ENCODE peak calls at places on chromosomes 7 and 10, in five cellular contexts. G, T, R, K and Y are unnamed samples.

GRCh38 chr7:22672892-22673637 is 53.9 kb upstream of the IL6 start:
- DNase-seq in G (no peak), T (peak; percentile 43), R (no peak), K (no peak), Y (no peak)

GRCh38 chr7:43363429-43363894 is 219.4 kb upstream of the STK17A start:
- DNase-seq in G (no peak), T (no peak), R (no peak), K (no peak), Y (no peak)

GRCh38 chr7:121774563-121774962 is 98.4 kb upstream of the PTPRZ1 start:
- DNase-seq in G (no peak), T (no peak), R (no peak), K (no peak), Y (no peak)

GRCh38 chr7:158868754-158869410 is 12.5 kb downstream of the DYNC2I1 start:
- DNase-seq in G (no peak), T (no peak), R (no peak), K (no peak), Y (no peak)

GRCh38 chr7:1368150-1368681 is 91.1 kb downstream of the MICALL2 start:
- DNase-seq in G (peak; percentile 68), T (no peak), R (no peak), K (no peak), Y (no peak)

GRCh38 chr10:131746241-131746711 is 154.5 kb upstream of the PPP2R2D start:
- DNase-seq in G (no peak), T (no peak), R (no peak), K (no peak), Y (no peak)

GRCh38 chr7:91043924-91044660 is 220.1 kb upstream of the FZD1 start:
- DNase-seq in G (no peak), T (no peak), R (no peak), K (no peak), Y (no peak)

GRCh38 chr7:28787116-28787515 is 171.0 kb downstream of the TRIL start:
- DNase-seq in G (no peak), T (no peak), R (no peak), K (no peak), Y (no peak)

GRCh38 chr10:94292448-94293118 is 70.2 kb downstream of the NOC3L start:
- DNase-seq in G (no peak), T (no peak), R (peak; percentile 59), K (no peak), Y (no peak)

GRCh38 chr7:18356195-18356645 is 139.3 kb upstream of the HDAC9 start:
- DNase-seq in G (no peak), T (peak; percentile 16), R (no peak), K (no peak), Y (peak; percentile 31)

GRCh38 chr7:33814958-33815735 is 90.2 kb upstream of the BMPER start:
- DNase-seq in G (no peak), T (no peak), R (no peak), K (no peak), Y (no peak)

GRCh38 chr10:72812415-72812797 is 81.1 kb upstream of the OIT3 start:
- DNase-seq in G (no peak), T (no peak), R (no peak), K (no peak), Y (no peak)

GRCh38 chr10:21677551-21677950 is 143.5 kb downstream of the MLLT10 start:
- DNase-seq in G (no peak), T (no peak), R (no peak), K (no peak), Y (no peak)

GRCh38 chr10:117159390-117159789 is 21.3 kb upstream of the VAX1 start:
- DNase-seq in G (no peak), T (no peak), R (no peak), K (no peak), Y (no peak)

GRCh38 chr10:131891196-131891928 is 9.4 kb upstream of the PPP2R2D start:
- DNase-seq in G (peak; percentile 61), T (no peak), R (no peak), K (peak; percentile 41), Y (no peak)

GRCh38 chr10:68047088-68047487 is 28.0 kb downstream of the HERC4 start:
- DNase-seq in G (no peak), T (no peak), R (no peak), K (no peak), Y (no peak)

GRCh38 chr10:30070001-30070759 is 10.8 kb upstream of the JCAD start:
- DNase-seq in G (no peak), T (no peak), R (no peak), K (peak; percentile 29), Y (no peak)

GRCh38 chr10:86220626-86221025 is 146.0 kb downstream of the GRID1 start:
- DNase-seq in G (no peak), T (no peak), R (no peak), K (no peak), Y (no peak)

GRCh38 chr7:644381-645305 is 81.9 kb upstream of the DNAAF5 start:
- DNase-seq in G (no peak), T (no peak), R (peak; percentile 50), K (no peak), Y (no peak)

DNA sequence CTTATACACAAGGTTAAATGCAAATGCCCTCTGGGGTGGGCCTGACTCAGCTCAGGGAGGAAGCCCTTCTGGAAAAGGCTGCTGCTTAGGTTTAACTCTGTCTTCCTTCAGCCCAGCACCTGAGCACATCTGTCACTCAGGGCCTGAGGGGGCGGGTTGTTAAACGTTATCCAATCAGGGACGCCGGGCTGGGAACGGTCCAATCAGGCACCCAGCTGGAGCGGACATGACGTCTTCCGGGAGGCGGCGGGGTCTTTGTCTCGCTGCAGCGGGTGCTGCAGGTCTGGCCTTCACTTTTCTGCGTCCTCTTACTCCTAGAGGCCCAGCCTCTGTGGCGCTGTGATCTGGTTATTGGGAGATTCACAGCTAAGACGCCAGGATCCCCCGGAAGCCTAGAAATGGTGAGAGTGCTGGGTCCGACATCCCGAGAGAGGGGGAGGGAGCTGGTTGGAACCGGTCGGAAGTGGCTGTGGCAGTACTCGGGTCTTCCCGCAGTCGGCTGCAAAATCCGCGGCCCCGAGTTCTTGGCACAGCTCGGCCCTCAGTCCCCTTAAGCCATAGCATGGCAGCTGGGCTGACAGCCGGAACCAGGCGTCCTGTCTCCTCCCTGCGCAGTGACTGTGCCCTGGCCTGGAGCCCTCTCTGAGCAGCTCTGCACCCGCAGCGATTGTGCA is at the start of gene ZNF138:
- DNase-seq in G (peak; percentile 94), T (peak; percentile 93), R (peak; percentile 96), K (peak; percentile 92), Y (peak; percentile 95)
- TF ChIP-seq CTCF in G (no peak), T (no peak), R (peak; percentile 25), K (no peak), Y (no peak)

DNA sequence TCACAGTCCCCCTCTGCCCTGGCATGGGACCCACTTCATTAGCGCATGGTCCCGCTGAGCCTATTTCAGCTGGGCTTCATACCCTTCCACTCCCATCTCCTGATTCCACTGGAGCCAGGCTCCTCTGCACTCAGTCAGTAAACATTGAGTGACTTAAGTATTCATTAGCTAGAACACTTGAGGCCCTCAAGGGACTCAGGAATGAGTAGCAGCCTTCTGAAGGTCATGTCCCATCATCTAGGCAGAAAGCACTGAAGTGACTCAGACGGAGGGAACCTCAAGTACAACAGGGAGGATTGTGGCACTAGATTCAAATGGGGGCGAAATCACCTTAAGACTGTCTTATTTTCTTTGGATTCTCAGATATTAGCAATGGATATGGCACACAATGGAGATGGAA is 186.6 kb upstream of the INHBA start:
- DNase-seq in G (no peak), T (no peak), R (no peak), K (no peak), Y (no peak)
- TF ChIP-seq CTCF in G (no peak), T (no peak), R (no peak), K (no peak), Y (no peak)

GRCh38 chr7:124940306-124940705 is 10.7 kb upstream of the POT1 start:
- DNase-seq in G (no peak), T (no peak), R (no peak), K (no peak), Y (no peak)

GRCh38 chr7:124937076-124937475 is 7.5 kb upstream of the POT1 start:
- DNase-seq in G (no peak), T (no peak), R (no peak), K (no peak), Y (no peak)

GRCh38 chr7:124945680-124946079 is 16.1 kb upstream of the POT1 start:
- DNase-seq in G (no peak), T (no peak), R (no peak), K (no peak), Y (no peak)

DNA sequence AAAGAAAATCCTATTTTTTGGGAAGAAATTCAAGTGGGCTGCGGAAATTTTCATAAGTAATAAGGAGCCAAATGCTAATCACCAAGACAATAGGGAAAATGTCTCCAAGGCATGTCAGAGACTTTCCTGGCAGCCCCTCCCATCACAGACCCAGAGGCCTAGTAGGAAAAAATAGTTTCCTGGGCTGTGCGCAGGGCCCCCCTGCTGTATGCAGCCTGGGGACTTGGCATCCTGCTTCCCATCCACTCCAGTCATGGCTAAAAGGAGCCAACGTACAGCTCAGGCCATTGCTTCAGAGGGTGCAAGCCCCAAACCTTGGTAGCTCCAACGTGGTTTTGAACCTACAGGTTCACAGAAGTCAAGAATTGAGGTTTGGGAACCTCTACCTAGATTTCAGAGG is 12.8 kb upstream of the POT1 start:
- DNase-seq in G (no peak), T (no peak), R (no peak), K (no peak), Y (no peak)
- TF ChIP-seq CTCF in G (no peak), T (no peak), R (no peak), K (no peak), Y (no peak)

DNA sequence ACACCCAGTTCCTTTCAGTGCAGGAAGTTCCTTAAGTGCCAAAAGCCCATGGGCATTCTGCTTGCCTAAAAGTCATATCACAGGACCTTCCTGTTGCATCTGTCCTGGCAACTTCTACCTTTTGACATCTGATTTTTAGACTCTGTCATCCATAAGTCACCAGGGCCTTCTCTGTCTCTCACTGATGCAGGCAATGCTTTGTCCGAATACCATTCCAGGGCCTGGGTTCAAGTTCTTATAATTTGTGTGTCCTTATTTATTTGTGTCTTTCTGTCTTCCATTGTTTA is 27.1 kb upstream of the HIBADH start:
- DNase-seq in G (no peak), T (no peak), R (no peak), K (no peak), Y (no peak)
- TF ChIP-seq CTCF in G (no peak), T (no peak), R (no peak), K (no peak), Y (no peak)

GRCh38 chr7:55486172-55486550 is 86.1 kb downstream of the VOPP1 start:
- DNase-seq in G (no peak), T (no peak), R (no peak), K (no peak), Y (no peak)
- TF ChIP-seq CTCF in G (no peak), T (no peak), R (no peak), K (no peak), Y (no peak)

DNA sequence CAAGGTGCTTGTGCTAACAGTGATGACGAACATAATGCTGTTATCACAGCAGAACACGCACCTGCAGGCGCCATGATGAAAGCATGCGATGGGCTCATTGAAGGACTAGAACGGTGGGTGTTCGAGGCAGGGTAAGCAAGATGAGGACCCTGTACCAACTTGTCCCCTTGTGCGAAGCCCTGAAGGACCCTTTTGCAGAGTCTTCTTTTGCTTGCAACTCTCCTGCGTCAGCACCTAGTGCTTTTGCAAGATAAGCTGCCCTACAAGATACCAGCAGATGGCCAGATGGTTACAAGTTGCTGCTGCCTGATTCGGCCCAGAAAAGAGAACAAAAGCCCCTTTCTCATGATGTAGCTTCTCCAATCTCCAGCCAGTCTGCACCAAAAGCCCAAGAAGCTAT is 4.2 kb upstream of the IL15RA start:
- DNase-seq in G (no peak), T (no peak), R (no peak), K (no peak), Y (no peak)
- TF ChIP-seq CTCF in G (no peak), T (no peak), R (no peak), K (no peak), Y (no peak)

GRCh38 chr10:99535764-99536399 is 3.1 kb downstream of the NKX2-3 start:
- DNase-seq in G (no peak), T (peak; percentile 33), R (no peak), K (no peak), Y (peak; percentile 15)
- TF ChIP-seq CTCF in G (no peak), T (no peak), R (no peak), K (no peak), Y (no peak)